ENCODE peak calls at places on chromosomes 16 and 17, in ten cellular contexts. K is hippocampal formation, Q is RCC 7860, W is posterior cingulate gyrus, M is T-cell, B is fibroblast of mammary gland, X is omental fat pad, A is activated T-cell treated with anti-CD3 and anti-CD28 coated beads for 24 hours, D is right cardiac atrium, Y is hepatocyte. J is an unnamed sample.

GRCh38 chr16:67645397-67646121 is 615 bp downstream of the CARMIL2 start:
- DNase-seq in D (peak), K (no peak), Q (no peak), A (no peak), X (no peak), B (no peak), M (peak), Y (no peak), W (peak), J (no peak)

GRCh38 chr16:65782537-65783290 is 583.8 kb upstream of the CDH5 start:
- DNase-seq in W (no peak), K (no peak), X (no peak), D (no peak), A (no peak), Q (no peak), B (peak), Y (no peak), M (no peak), J (peak)

GRCh38 chr17:41540921-41541625 is 13.0 kb upstream of the KRT19 start:
- DNase-seq in A (no peak), X (no peak), Q (no peak), K (no peak), M (no peak), B (no peak), Y (peak), W (peak), D (no peak), J (no peak)

GRCh38 chr17:17104036-17104435 is 61.8 kb downstream of the MPRIP start:
- DNase-seq in D (no peak), A (no peak), Q (no peak), Y (no peak), M (no peak), W (no peak), X (no peak), B (no peak), K (no peak), J (no peak)

GRCh38 chr17:49000943-49001342 is 3.8 kb downstream of the IGF2BP1 start:
- DNase-seq in K (no peak), B (no peak), W (no peak), D (no peak), M (no peak), X (no peak), Q (no peak), A (no peak), Y (peak), J (no peak)

GRCh38 chr17:36936455-36936934 is 780 bp upstream of the LHX1 start:
- DNase-seq in Q (peak), K (no peak), A (no peak), X (no peak), B (no peak), D (no peak), W (no peak), Y (no peak), M (no peak), J (peak)

GRCh38 chr17:82086941-82087906 is 10.8 kb downstream of the FASN start:
- DNase-seq in M (no peak), W (no peak), D (peak), Y (no peak), K (no peak), Q (no peak), X (no peak), B (no peak), A (no peak), J (no peak)

GRCh38 chr16:19704321-19705130 is 13.5 kb downstream of the KNOP1 start:
- DNase-seq in W (no peak), M (no peak), Y (peak), K (no peak), Q (no peak), A (no peak), D (no peak), B (peak), X (no peak), J (peak)

GRCh38 chr17:69960755-69961154 is 114.3 kb upstream of the KCNJ16 start:
- DNase-seq in D (peak), X (no peak), Y (no peak), A (no peak), W (peak), Q (no peak), B (no peak), K (no peak), M (no peak), J (no peak)

GRCh38 chr16:89924925-89925307 is 1.8 kb downstream of the TUBB3 start:
- DNase-seq in X (no peak), Q (no peak), B (no peak), M (no peak), Y (no peak), W (no peak), D (no peak), K (no peak), A (no peak), J (no peak)

GRCh38 chr16:21072976-21073375 is 77.7 kb downstream of the DNAH3 start:
- DNase-seq in B (no peak), W (no peak), A (no peak), Q (no peak), K (no peak), Y (no peak), X (no peak), D (no peak), M (no peak), J (no peak)

GRCh38 chr17:77140878-77141767 is at the start of gene SEC14L1:
- DNase-seq in Q (peak), X (no peak), D (peak), B (peak), K (no peak), W (peak), M (peak), A (no peak), Y (peak), J (peak)

GRCh38 chr16:16917201-16917600 is 538.3 kb downstream of the NPIPA7 start:
- DNase-seq in W (no peak), X (no peak), A (no peak), Y (no peak), K (no peak), D (no peak), Q (no peak), B (no peak), M (no peak), J (peak)

J was measured in Daoy.